ENCODE peak calls at places on chromosome 1, in six cellular contexts. N, W, U, R, J and H are unnamed samples.

GRCh38 chr1:158021721-158022120 is 28.3 kb downstream of the KIRREL1 start:
- DNase-seq in N (no peak), W (no peak), U (no peak), R (no peak), J (no peak), H (no peak)

GRCh38 chr1:93605026-93605425 is 76.6 kb downstream of the BCAR3 start:
- DNase-seq in N (no peak), W (no peak), U (no peak), R (no peak), J (no peak), H (no peak)

GRCh38 chr1:88737338-88737927 is 53.4 kb downstream of the PKN2 start:
- DNase-seq in N (no peak), W (no peak), U (no peak), R (no peak), J (no peak), H (no peak)

GRCh38 chr1:52911541-52911940 is 10.0 kb downstream of the ECHDC2 start:
- DNase-seq in N (no peak), W (no peak), U (no peak), R (no peak), J (no peak), H (no peak)

GRCh38 chr1:62333431-62333830 is 14.2 kb upstream of the KANK4 start:
- DNase-seq in N (no peak), W (no peak), U (no peak), R (no peak), J (no peak), H (no peak)

GRCh38 chr1:54798769-54799641 is 2.1 kb downstream of the TTC22 start:
- DNase-seq in N (no peak), W (no peak), U (no peak), R (no peak), J (no peak), H (no peak)

GRCh38 chr1:187513190-187513589 is 684.4 kb downstream of the PLA2G4A start:
- DNase-seq in N (no peak), W (no peak), U (no peak), R (no peak), J (no peak), H (no peak)

GRCh38 chr1:203147376-203147775 is 19.9 kb downstream of the ADORA1 start:
- DNase-seq in N (no peak), W (no peak), U (no peak), R (no peak), J (no peak), H (peak; percentile 79)

GRCh38 chr1:41626146-41626545 is 141.7 kb upstream of the EDN2 start:
- DNase-seq in N (no peak), W (no peak), U (no peak), R (no peak), J (peak; percentile 34), H (no peak)

GRCh38 chr1:92842082-92843045 is 10.5 kb downstream of the RPL5 start:
- DNase-seq in N (no peak), W (no peak), U (no peak), R (no peak), J (no peak), H (no peak)

GRCh38 chr1:244665771-244666217 is 12.9 kb downstream of the DESI2 start:
- DNase-seq in N (no peak), W (no peak), U (no peak), R (no peak), J (no peak), H (no peak)

GRCh38 chr1:32715901-32716311 is 13.3 kb upstream of the SYNC start:
- DNase-seq in N (no peak), W (no peak), U (no peak), R (no peak), J (no peak), H (no peak)